ENCODE peak calls at places on chromosomes 13 and 19, in six cellular contexts. A is tibial nerve, M is IMR-90, X is transverse colon, O is breast epithelium, D is thyroid gland. G is an unnamed sample.

GRCh38 chr13:91714726-91715334 is 316.4 kb downstream of the GPC5 start:
- DNase-seq in A (no peak), M (no peak), X (no peak), O (no peak), D (no peak), G (no peak)

GRCh38 chr19:5880604-5881078 is 10.3 kb upstream of the FUT5 start:
- DNase-seq in A (no peak), M (peak; percentile 74), X (peak; percentile 74), O (no peak), D (peak; percentile 80), G (no peak)

GRCh38 chr13:49097374-49097773 is 121.7 kb downstream of the FNDC3A start:
- DNase-seq in A (no peak), M (peak; percentile 85), X (no peak), O (no peak), D (no peak), G (no peak)

GRCh38 chr19:12065100-12065538 is 588 bp downstream of the ZNF844 start:
- DNase-seq in A (no peak), M (peak; percentile 38), X (peak; percentile 16), O (peak; percentile 58), D (peak; percentile 58), G (no peak)

GRCh38 chr13:98386632-98387031 is 190.3 kb downstream of the STK24 start:
- DNase-seq in A (no peak), M (no peak), X (no peak), O (no peak), D (no peak), G (no peak)

GRCh38 chr13:52345631-52346251 is 60.2 kb downstream of the THSD1 start:
- DNase-seq in A (no peak), M (peak; percentile 21), X (no peak), O (no peak), D (no peak), G (no peak)

GRCh38 chr13:22915442-22916082 is 265.2 kb upstream of the SGCG start:
- DNase-seq in A (no peak), M (peak; percentile 17), X (peak; percentile 68), O (no peak), D (peak; percentile 82), G (no peak)

GRCh38 chr19:43784981-43785808 is 4.4 kb upstream of the KCNN4 start:
- DNase-seq in A (no peak), M (peak; percentile 67), X (peak; percentile 70), O (no peak), D (peak; percentile 17), G (peak; percentile 20)

GRCh38 chr13:28865312-28865711 is 45.2 kb downstream of the MTUS2 start:
- DNase-seq in A (no peak), M (no peak), X (no peak), O (no peak), D (no peak), G (no peak)

GRCh38 chr13:84605927-84606326 is 723.7 kb upstream of the SLITRK1 start:
- DNase-seq in A (no peak), M (no peak), X (no peak), O (no peak), D (no peak), G (no peak)

GRCh38 chr13:74133657-74134201 is 475 bp downstream of the KLF12 start:
- DNase-seq in A (peak; percentile 69), M (peak; percentile 95), X (peak; percentile 84), O (peak; percentile 73), D (peak; percentile 66), G (peak; percentile 63)

GRCh38 chr13:85347251-85347650 is 452.0 kb downstream of the SLITRK6 start:
- DNase-seq in A (no peak), M (peak; percentile 8), X (no peak), O (no peak), D (no peak), G (no peak)

GRCh38 chr19:5436948-5437306 is 18.3 kb upstream of the ZNRF4 start:
- DNase-seq in A (no peak), M (no peak), X (no peak), O (no peak), D (no peak), G (no peak)

GRCh38 chr19:2945575-2946184 is 909 bp upstream of the ZNF77 start:
- DNase-seq in A (no peak), M (no peak), X (no peak), O (no peak), D (no peak), G (no peak)

GRCh38 chr19:5452594-5453565 is 2.3 kb upstream of the ZNRF4 start:
- DNase-seq in A (no peak), M (peak; percentile 20), X (no peak), O (no peak), D (no peak), G (no peak)

DNA sequence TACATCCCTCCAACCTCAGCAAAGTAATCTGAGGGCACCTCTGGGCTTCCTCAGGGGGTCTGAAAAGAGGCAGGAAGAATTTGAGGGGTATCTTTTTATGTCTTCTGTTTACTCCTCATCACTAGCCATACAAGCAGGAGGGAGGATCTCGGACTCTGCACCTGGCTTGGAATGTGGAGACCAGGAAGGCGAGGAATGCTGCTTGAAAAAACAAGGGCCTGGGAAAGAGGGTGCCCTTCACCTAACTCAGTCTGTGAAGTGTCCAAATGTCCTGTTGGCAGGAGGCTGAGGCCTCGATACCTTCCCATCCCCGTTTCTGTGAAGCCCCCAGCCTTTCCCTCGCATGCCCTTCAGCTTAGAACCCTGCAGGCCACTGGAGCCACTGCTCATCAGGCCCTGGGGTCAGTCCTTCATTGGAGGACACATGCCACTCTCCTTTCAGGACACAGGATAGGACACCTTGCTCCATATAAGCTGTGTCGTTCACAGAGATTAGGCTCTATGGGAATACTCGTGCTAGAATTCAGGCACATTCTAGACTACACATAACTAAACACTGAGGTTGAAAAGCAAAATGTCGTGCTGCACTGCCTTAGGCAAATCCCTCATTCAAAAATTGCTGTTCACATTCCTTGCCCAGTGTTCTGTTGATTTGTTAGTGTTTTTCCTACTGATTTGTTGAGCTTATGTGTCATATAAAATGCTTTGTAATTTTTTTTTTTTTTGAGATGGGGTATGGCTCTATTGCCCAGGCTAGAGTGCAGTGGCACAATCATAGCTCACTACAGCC is 49.7 kb downstream of the ESD start:
- DNase-seq in A (no peak), M (no peak), X (no peak), O (no peak), D (peak; percentile 39), G (no peak)
- TF ChIP-seq POLR2A in A (no peak), M (no peak), X (no peak), O (no peak), D (no peak), G (no peak)

GRCh38 chr19:40778045-40778864 is at the start of gene RAB4B:
- DNase-seq in A (peak; percentile 100), M (peak; percentile 99), X (peak; percentile 100), O (peak; percentile 100), D (peak; percentile 100), G (peak; percentile 100)

GRCh38 chr19:40776966-40777794 is 867 bp upstream of the RAB4B start:
- DNase-seq in A (peak; percentile 88), M (peak; percentile 91), X (peak; percentile 95), O (peak; percentile 85), D (peak; percentile 91), G (peak; percentile 86)

GRCh38 chr19:40776364-40776763 is 1.0 kb downstream of the MIA start:
- DNase-seq in A (no peak), M (no peak), X (no peak), O (no peak), D (no peak), G (no peak)

GRCh38 chr19:40778865-40779284 is 828 bp downstream of the RAB4B start:
- DNase-seq in A (no peak), M (peak; percentile 29), X (no peak), O (no peak), D (no peak), G (no peak)

DNA sequence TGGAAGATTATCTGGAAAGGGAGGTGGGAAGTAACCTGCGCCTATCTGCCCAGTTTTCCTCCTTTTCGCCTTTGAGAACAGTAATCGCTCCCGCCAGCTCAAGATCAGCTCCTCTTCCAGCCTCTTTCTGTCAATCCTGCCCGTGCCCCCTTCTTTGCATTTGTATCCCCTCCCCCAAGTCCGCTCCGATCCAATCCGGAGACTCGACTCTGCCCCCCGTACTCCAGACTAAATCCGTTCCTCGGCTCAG is 327 bp upstream of the RAB4B start:
- DNase-seq in A (no peak), M (no peak), X (no peak), O (no peak), D (no peak), G (no peak)
- TF ChIP-seq POLR2A in A (peak; percentile 88), M (peak; percentile 54), X (peak; percentile 94), O (no peak), D (no peak), G (peak; percentile 76)

DNA sequence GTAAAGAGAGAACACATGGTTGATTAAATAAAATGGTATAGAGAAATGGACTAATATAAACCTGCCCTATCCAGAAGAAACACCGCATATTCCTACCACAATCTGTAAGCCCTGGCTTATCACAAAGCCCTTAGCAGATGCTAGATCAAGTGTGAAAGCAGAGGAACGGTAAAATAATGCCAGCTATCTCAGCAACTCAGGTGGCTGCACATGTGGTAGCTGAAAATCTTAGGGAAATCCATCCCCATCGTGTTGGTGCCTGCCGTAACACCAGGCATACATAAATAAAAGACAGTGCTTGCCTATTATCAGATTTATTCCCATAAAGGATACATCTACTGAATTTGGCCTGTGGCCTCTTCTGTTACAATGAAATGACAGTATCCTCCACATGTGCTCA is 304.1 kb upstream of the MAB21L1 start:
- DNase-seq in A (no peak), M (no peak), X (no peak), O (no peak), D (no peak), G (no peak)
- TF ChIP-seq POLR2A in A (no peak), M (no peak), X (no peak), O (no peak), D (no peak), G (no peak)

DNA sequence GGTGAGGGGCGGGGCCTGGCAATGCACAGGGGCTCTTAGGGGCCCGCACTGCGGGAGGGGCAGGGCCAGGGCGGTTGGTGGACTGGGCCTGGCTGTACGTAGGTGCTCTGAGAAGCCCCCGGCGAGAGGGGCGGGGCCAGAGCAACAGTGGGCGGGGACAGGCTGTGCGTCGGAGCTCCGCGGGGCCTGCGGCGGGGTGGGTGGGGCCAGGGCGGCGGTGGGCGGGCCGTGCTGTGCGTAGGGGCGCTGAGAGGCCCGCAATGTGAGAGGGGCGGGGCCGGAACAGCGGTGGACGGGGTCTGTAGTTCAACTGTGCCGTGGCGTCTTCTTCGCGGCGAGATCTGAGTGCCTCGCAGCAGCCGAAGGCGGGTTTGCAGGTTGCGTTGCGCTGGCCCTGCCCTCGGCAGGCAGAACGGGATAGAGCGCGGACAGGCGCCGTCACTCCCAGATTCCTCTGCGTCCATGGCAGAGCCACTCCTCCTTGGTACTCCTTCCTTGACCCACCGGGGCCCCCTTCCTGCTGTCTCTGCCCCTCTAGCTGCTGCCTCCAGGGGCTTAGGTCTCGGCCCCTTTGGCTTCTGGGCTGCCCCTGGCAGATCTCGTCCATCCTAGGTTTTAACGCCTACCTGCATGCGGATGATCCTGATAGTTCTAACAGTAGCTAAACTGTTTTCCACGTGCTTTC is 33.2 kb downstream of the CCNE1 start:
- DNase-seq in A (peak; percentile 72), M (peak; percentile 88), X (peak; percentile 97), O (peak; percentile 92), D (peak; percentile 96), G (peak; percentile 86)
- TF ChIP-seq POLR2A in A (peak; percentile 42), M (no peak), X (peak; percentile 73), O (no peak), D (no peak), G (peak; percentile 9)